ENCODE peak calls at places on chromosomes 12 and 14, in four cellular contexts. M, G, J and U are unnamed samples.

GRCh38 chr12:67667276-67668073 is 18.9 kb downstream of the DYRK2 start:
- DNase-seq in M (no peak), G (no peak), J (no peak), U (no peak)

GRCh38 chr12:110281549-110282342 is 699 bp downstream of the ATP2A2 start:
- DNase-seq in M (peak; percentile 58), G (peak; percentile 34), J (no peak), U (peak; percentile 54)

GRCh38 chr12:51926718-51927117 is 19.4 kb downstream of the ACVRL1 start:
- DNase-seq in M (peak; percentile 67), G (no peak), J (no peak), U (peak; percentile 36)

GRCh38 chr12:67999244-67999643 is 10.0 kb downstream of the IFNG-AS1 start:
- DNase-seq in M (no peak), G (no peak), J (no peak), U (no peak)

GRCh38 chr12:15708396-15709070 is 80.7 kb downstream of the EPS8 start:
- DNase-seq in M (no peak), G (no peak), J (no peak), U (no peak)

GRCh38 chr12:103841690-103842584 is 903 bp upstream of the NT5DC3 start:
- DNase-seq in M (peak; percentile 76), G (peak; percentile 98), J (peak; percentile 87), U (peak; percentile 30)

GRCh38 chr12:54053625-54054441 is at the start of gene HOXC4:
- DNase-seq in M (peak; percentile 92), G (no peak), J (no peak), U (peak; percentile 64)

GRCh38 chr14:70665448-70666363 is 24.0 kb downstream of the TTC9 start:
- DNase-seq in M (no peak), G (peak; percentile 36), J (peak; percentile 73), U (no peak)

GRCh38 chr12:133120385-133121191 is 9.5 kb downstream of the ZNF891 start:
- DNase-seq in M (no peak), G (no peak), J (no peak), U (no peak)

GRCh38 chr12:110074089-110074488 is 25.8 kb upstream of the C12orf76 start:
- DNase-seq in M (no peak), G (no peak), J (no peak), U (no peak)

GRCh38 chr12:113075137-113075683 is 18.7 kb downstream of the DTX1 start:
- DNase-seq in M (no peak), G (no peak), J (no peak), U (no peak)

GRCh38 chr12:22729898-22730443 is 105.0 kb downstream of the ETNK1 start:
- DNase-seq in M (no peak), G (peak; percentile 52), J (no peak), U (no peak)

GRCh38 chr12:28191690-28192089 is 1.4 kb downstream of the CCDC91 start:
- DNase-seq in M (no peak), G (no peak), J (no peak), U (no peak)

GRCh38 chr12:57590892-57591566 is at the start of gene PIP4K2C:
- DNase-seq in M (peak; percentile 89), G (peak; percentile 22), J (no peak), U (peak; percentile 94)

GRCh38 chr12:132146772-132147422 is 2.6 kb downstream of the NOC4L start:
- DNase-seq in M (no peak), G (no peak), J (no peak), U (no peak)

GRCh38 chr12:51793201-51793600 is 55.3 kb downstream of the FIGNL2 start:
- DNase-seq in M (no peak), G (peak; percentile 65), J (no peak), U (no peak)

GRCh38 chr14:65170768-65171251 is 68.5 kb upstream of the MAX start:
- DNase-seq in M (no peak), G (peak; percentile 77), J (no peak), U (peak; percentile 60)

GRCh38 chr12:126798449-126798848 is 1468.5 kb upstream of the TMEM132C start:
- DNase-seq in M (no peak), G (no peak), J (no peak), U (no peak)

GRCh38 chr14:99653618-99654017 is 8.7 kb downstream of the HHIPL1 start:
- DNase-seq in M (no peak), G (no peak), J (no peak), U (no peak)

GRCh38 chr12:76637807-76638206 is 78.2 kb upstream of the OSBPL8 start:
- DNase-seq in M (no peak), G (peak; percentile 67), J (peak; percentile 75), U (no peak)